ENCODE peak calls at places on chromosomes 13 and 19, in seven cellular contexts. N is right atrium auricular region, O is lower lobe of right lung, D is AG10803, U is fibroblast of pulmonary artery, F is dorsolateral prefrontal cortex, K is AG09309. B is an unnamed sample.

GRCh38 chr19:18208098-18208951 is 4.5 kb upstream of the RAB3A start:
- DNase-seq in N (no peak), O (peak; percentile 61), D (peak; percentile 68), U (peak; percentile 84), F (no peak), K (peak; percentile 64), B (no peak)

GRCh38 chr19:48398329-48399235 is 5.1 kb downstream of the GRIN2D start:
- DNase-seq in N (peak; percentile 68), O (peak; percentile 93), D (peak; percentile 84), U (peak; percentile 87), F (no peak), K (no peak), B (no peak)

GRCh38 chr13:111872475-111873150 is 194.3 kb upstream of the SOX1 start:
- DNase-seq in N (peak; percentile 38), O (no peak), D (no peak), U (no peak), F (no peak), K (no peak), B (no peak)

GRCh38 chr19:55031178-55031577 is 6.9 kb downstream of the GP6 start:
- DNase-seq in N (no peak), O (no peak), D (no peak), U (no peak), F (no peak), K (no peak), B (no peak)

GRCh38 chr19:44282846-44283245 is 22.0 kb downstream of the ZNF235 start:
- DNase-seq in N (no peak), O (no peak), D (no peak), U (no peak), F (no peak), K (no peak), B (no peak)

GRCh38 chr13:31675521-31675953 is 63.8 kb upstream of the RXFP2 start:
- DNase-seq in N (no peak), O (no peak), D (peak; percentile 76), U (peak; percentile 42), F (no peak), K (peak; percentile 20), B (no peak)

GRCh38 chr13:40984670-40985366 is 34.3 kb downstream of the ELF1 start:
- DNase-seq in N (no peak), O (no peak), D (no peak), U (no peak), F (no peak), K (no peak), B (no peak)

GRCh38 chr19:33064778-33065550 is at the start of gene RHPN2:
- DNase-seq in N (no peak), O (peak; percentile 71), D (peak; percentile 62), U (peak; percentile 68), F (no peak), K (no peak), B (no peak)

GRCh38 chr13:112984954-112985802 is 16.2 kb downstream of the MCF2L start:
- DNase-seq in N (no peak), O (no peak), D (no peak), U (no peak), F (no peak), K (no peak), B (no peak)

GRCh38 chr19:6586726-6587092 is 4.2 kb downstream of the CD70 start:
- DNase-seq in N (no peak), O (no peak), D (no peak), U (no peak), F (no peak), K (no peak), B (no peak)

GRCh38 chr13:109402976-109403375 is 383.4 kb downstream of the IRS2 start:
- DNase-seq in N (no peak), O (no peak), D (peak; percentile 39), U (no peak), F (no peak), K (no peak), B (no peak)

GRCh38 chr13:33125821-33126570 is 109.8 kb downstream of the KL start:
- DNase-seq in N (peak; percentile 90), O (no peak), D (peak; percentile 97), U (peak; percentile 94), F (no peak), K (peak; percentile 86), B (peak; percentile 87)

GRCh38 chr13:34772206-34772605 is 169.9 kb upstream of the NBEA start:
- DNase-seq in N (no peak), O (no peak), D (no peak), U (no peak), F (no peak), K (no peak), B (no peak)

GRCh38 chr19:45746866-45747265 is 13.6 kb downstream of the MEIOSIN start:
- DNase-seq in N (no peak), O (no peak), D (peak; percentile 23), U (no peak), F (no peak), K (no peak), B (no peak)

GRCh38 chr19:40512473-40513344 is 45.9 kb downstream of the SPTBN4 start:
- DNase-seq in N (no peak), O (no peak), D (peak; percentile 13), U (peak; percentile 9), F (no peak), K (no peak), B (no peak)

GRCh38 chr19:17671906-17672305 is 16.2 kb downstream of the UNC13A start:
- DNase-seq in N (no peak), O (no peak), D (peak; percentile 16), U (peak; percentile 59), F (no peak), K (no peak), B (no peak)

GRCh38 chr13:111552891-111553637 is 232.6 kb downstream of the TEX29 start:
- DNase-seq in N (no peak), O (no peak), D (no peak), U (no peak), F (no peak), K (no peak), B (no peak)

GRCh38 chr13:81171065-81171647 is 830.2 kb upstream of the SPRY2 start:
- DNase-seq in N (no peak), O (no peak), D (peak; percentile 2), U (peak; percentile 36), F (no peak), K (no peak), B (no peak)
- TF ChIP-seq CTCF in N (peak; percentile 62), O (peak; percentile 46), D (peak; percentile 46), U (peak; percentile 57), F (peak; percentile 73), K (peak; percentile 32), B (peak; percentile 16)

DNA sequence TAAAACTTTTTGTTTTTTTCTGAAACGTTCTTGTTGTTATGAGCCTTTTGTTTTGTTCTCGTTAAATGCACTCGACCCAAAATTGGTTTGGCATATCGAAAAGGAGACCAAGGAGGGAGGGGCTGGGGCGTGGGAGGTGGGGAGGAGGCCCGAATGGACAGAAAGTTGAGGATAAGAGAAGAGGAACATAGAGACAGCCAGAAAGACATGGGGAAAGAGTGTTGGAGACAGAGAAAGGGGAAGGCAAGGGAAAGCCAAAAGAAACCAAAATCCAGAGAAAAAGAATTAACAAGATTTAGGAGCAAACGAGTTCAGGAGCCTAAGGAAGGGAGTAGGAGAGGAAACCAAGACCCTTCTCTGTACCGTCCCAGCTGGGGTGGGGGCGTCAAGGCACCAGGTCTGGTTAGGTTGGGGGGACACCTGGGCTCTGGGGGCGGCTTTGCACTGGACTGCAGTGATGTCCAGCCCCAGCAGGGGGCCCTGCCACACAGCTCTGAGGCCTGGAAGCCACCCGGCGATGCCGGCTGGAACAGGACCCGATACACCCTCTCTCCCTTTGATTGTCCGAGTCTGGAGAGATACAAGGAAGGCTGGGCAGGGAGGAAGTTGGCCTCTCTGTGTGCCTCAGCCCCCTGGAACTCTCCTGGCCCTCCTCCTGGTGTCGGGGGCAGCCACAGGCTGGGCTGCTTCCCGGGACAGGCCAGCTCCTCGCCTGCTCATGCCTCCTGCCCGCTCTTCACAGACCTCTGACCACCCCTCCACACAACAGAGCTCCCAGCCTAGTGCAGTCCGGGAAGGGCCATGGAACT is 11.6 kb upstream of the ASF1B start:
- DNase-seq in N (peak; percentile 85), O (peak; percentile 75), D (peak; percentile 64), U (peak; percentile 75), F (peak; percentile 80), K (no peak), B (no peak)
- H3K4me3 ChIP-seq in N (no peak overlapping the region), O (no peak overlapping the region), D (no peak overlapping the region), U (no peak overlapping the region), F (no peak overlapping the region), K (no peak overlapping the region), B (no peak overlapping the region)

GRCh38 chr13:105874808-105875207 is 660.7 kb downstream of the EFNB2 start:
- DNase-seq in N (no peak), O (no peak), D (no peak), U (no peak), F (no peak), K (no peak), B (no peak)

DNA sequence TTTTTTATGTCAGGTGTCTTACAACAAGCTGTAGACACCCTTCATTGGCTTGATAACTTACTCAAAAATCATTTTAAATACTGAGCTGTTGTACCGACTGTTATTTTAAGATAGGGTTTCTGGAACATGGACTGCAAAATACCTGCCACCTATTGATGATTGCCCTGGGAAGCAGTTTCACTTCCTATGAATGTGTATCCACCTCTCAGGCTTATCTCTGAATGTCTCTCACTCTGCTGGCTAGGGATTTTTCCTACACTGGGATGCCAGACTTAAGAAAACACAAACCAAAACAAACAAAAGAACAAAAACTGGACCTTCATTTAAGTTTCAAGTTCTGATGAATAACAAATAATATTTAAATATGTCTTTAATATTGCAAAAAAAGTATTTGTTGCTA is 663.7 kb downstream of the EFNB2 start:
- DNase-seq in N (no peak), O (no peak), D (no peak), U (no peak), F (no peak), K (no peak), B (no peak)
- TF ChIP-seq CTCF in N (no peak), O (no peak), D (no peak), U (no peak), F (no peak), K (no peak), B (no peak)

GRCh38 chr13:101544979-101545378 is 92.5 kb downstream of the ITGBL1 start:
- DNase-seq in N (no peak), O (no peak), D (no peak), U (no peak), F (no peak), K (no peak), B (no peak)
- H3K4me3 ChIP-seq in N (no peak overlapping the region), O (no peak overlapping the region), D (no peak overlapping the region), U (no peak overlapping the region), F (no peak overlapping the region), K (no peak overlapping the region), B (no peak overlapping the region)

DNA sequence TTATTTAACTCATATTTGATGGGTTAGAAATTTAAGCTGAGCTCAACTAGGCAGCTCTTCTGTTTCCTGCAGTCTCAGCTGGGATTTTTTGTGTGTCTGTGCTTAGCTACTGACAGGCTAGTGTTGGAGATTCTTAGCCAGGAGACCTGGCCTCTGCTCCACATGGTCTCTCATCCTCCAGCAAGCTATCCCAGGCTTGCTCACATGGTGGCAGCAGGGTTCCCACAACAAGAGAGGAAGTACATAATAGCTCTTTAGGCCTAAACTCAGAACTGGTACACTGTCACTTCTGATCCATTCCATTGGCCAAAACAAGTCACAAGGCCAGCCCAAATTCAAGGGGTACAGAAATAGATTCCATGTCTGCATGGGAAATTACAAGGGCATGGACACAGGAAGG is 406.2 kb downstream of the SUCLA2 start:
- DNase-seq in N (no peak), O (no peak), D (no peak), U (peak; percentile 21), F (no peak), K (no peak), B (no peak)
- TF ChIP-seq CTCF in N (no peak), O (no peak), D (no peak), U (peak; percentile 15), F (no peak), K (peak; percentile 10), B (no peak)

B was measured in AG04449.